ENCODE peak calls at places on chromosomes 13 and 19, in six cellular contexts. U is pancreas; X is Panc1; J is naive thymus-derived CD4-positive, alpha-beta T cell; W is activated T-helper 17 cell treated with anti-CD3 and anti-CD28 coated beads, Interleukin-2, amount 50 U/mL, for 72 hours; M is A549. B is an unnamed sample.

GRCh38 chr19:3024509-3024869 is 4.6 kb downstream of the TLE2 start:
- ATAC-seq in U (no peak), X (no peak), W (peak; percentile 91), J (no peak), M (no peak), B (no peak)

GRCh38 chr13:111129465-111130110 is 14.5 kb downstream of the ARHGEF7 start:
- ATAC-seq in W (no peak), M (no peak), X (no peak), U (no peak), J (no peak), B (no peak)

GRCh38 chr19:10797541-10798256 is 38.3 kb downstream of the TMED1 start:
- ATAC-seq in U (no peak), W (peak; percentile 94), X (peak; percentile 29), M (no peak), J (peak; percentile 90), B (no peak)

GRCh38 chr19:55586976-55587668 is 6.5 kb upstream of the ZNF579 start:
- ATAC-seq in U (peak; percentile 88), W (peak; percentile 98), J (peak; percentile 99), X (peak; percentile 91), M (peak; percentile 88), B (peak; percentile 90)

GRCh38 chr13:113337976-113338375 is 26.0 kb downstream of the GRTP1 start:
- ATAC-seq in U (no peak), W (no peak), X (no peak), M (no peak), J (no peak), B (no peak)

GRCh38 chr19:55112781-55113569 is 4.5 kb downstream of the PPP1R12C start:
- ATAC-seq in U (no peak), J (no peak), W (no peak), M (no peak), X (no peak), B (no peak)

GRCh38 chr13:50449465-50449864 is 394.0 kb downstream of the DLEU7 start:
- ATAC-seq in J (no peak), M (no peak), X (no peak), U (no peak), W (peak; percentile 53), B (no peak)

GRCh38 chr19:3046621-3047306 is 15.5 kb downstream of the TLE5 start:
- ATAC-seq in M (no peak), X (no peak), J (no peak), W (no peak), U (peak; percentile 59), B (no peak)

GRCh38 chr13:27500806-27501534 is 50.6 kb upstream of the MTIF3 start:
- ATAC-seq in M (no peak), U (no peak), J (no peak), W (no peak), X (no peak), B (no peak)

GRCh38 chr19:14400913-14401312 is 18.2 kb downstream of the DDX39A start:
- ATAC-seq in W (peak; percentile 10), X (no peak), J (no peak), U (no peak), M (no peak), B (no peak)

GRCh38 chr13:67515895-67516294 is 285.8 kb upstream of the PCDH9 start:
- ATAC-seq in U (no peak), W (no peak), X (no peak), M (no peak), J (no peak), B (no peak)

GRCh38 chr19:4115818-4116385 is 8.0 kb downstream of the MAP2K2 start:
- ATAC-seq in J (no peak), X (no peak), W (peak; percentile 34), M (no peak), U (no peak), B (no peak)

GRCh38 chr13:98389319-98389718 is 187.6 kb downstream of the STK24 start:
- ATAC-seq in W (no peak), U (no peak), M (no peak), J (no peak), X (no peak), B (no peak)

GRCh38 chr13:51221108-51221507 is 1.1 kb upstream of the FAM124A start:
- ATAC-seq in W (no peak), M (no peak), J (no peak), U (peak; percentile 44), X (no peak), B (no peak)

GRCh38 chr19:56350416-56351045 is 35.9 kb upstream of the ZSCAN5A start:
- ATAC-seq in M (peak; percentile 40), U (no peak), X (no peak), J (peak; percentile 70), W (no peak), B (no peak)

GRCh38 chr19:4256563-4256962 is 9.7 kb downstream of the YJU2 start:
- ATAC-seq in U (no peak), X (no peak), J (no peak), W (no peak), M (no peak), B (no peak)

GRCh38 chr13:95185311-95185710 is 115.9 kb downstream of the ABCC4 start:
- ATAC-seq in J (no peak), X (no peak), W (no peak), U (no peak), M (no peak), B (peak; percentile 74)

GRCh38 chr13:33756929-33757328 is 61.0 kb upstream of the RFC3 start:
- ATAC-seq in M (no peak), U (no peak), X (no peak), W (no peak), J (no peak), B (no peak)

GRCh38 chr19:43784251-43784980 is 3.6 kb upstream of the KCNN4 start:
- ATAC-seq in M (peak; percentile 81), U (peak; percentile 46), J (peak; percentile 50), X (peak; percentile 82), W (peak; percentile 40), B (peak; percentile 52)

GRCh38 chr13:97716746-97717145 is 236.7 kb upstream of the IPO5 start:
- ATAC-seq in W (no peak), U (no peak), J (no peak), X (no peak), M (no peak), B (no peak)